ENCODE peak calls at places on chromosomes 16 and 17, in nine cellular contexts. S is NCI-H446; K is Right ventricle myocardium superior; E is activated T-cell treated with anti-CD3 and anti-CD28 coated beads for 1 hour; Q is LoVo; G is pancreas; W is head of caudate nucleus; C is activated naive CD4-positive, alpha-beta T cell; L is BJ. U is an unnamed sample.

GRCh38 chr17:56678249-56679144 is 85.0 kb downstream of the NOG start:
- DNase-seq in S (peak; percentile 59), K (no peak), E (no peak), Q (no peak), G (no peak), W (no peak), C (no peak), L (no peak), U (no peak)

GRCh38 chr17:35460354-35460851 is 11.8 kb upstream of the SLFN13 start:
- DNase-seq in S (no peak), K (peak; percentile 49), E (no peak), Q (peak; percentile 27), G (peak; percentile 78), W (no peak), C (no peak), L (no peak), U (no peak)

GRCh38 chr17:9219631-9220415 is 198.5 kb downstream of the NTN1 start:
- DNase-seq in S (no peak), K (no peak), E (no peak), Q (no peak), G (no peak), W (no peak), C (no peak), L (no peak), U (no peak)

GRCh38 chr16:71883849-71884638 is at the start of gene ZNF821:
- DNase-seq in S (peak; percentile 82), K (peak; percentile 85), E (peak; percentile 59), Q (peak; percentile 65), G (peak; percentile 73), W (peak; percentile 89), C (peak; percentile 32), L (no peak), U (peak; percentile 86)

GRCh38 chr17:74119960-74120359 is 83.5 kb upstream of the RPL38 start:
- DNase-seq in S (peak; percentile 48), K (no peak), E (no peak), Q (no peak), G (no peak), W (no peak), C (no peak), L (no peak), U (peak; percentile 28)

GRCh38 chr16:79469999-79470398 is 130.5 kb downstream of the MAF start:
- DNase-seq in S (no peak), K (peak; percentile 57), E (no peak), Q (no peak), G (no peak), W (no peak), C (no peak), L (no peak), U (no peak)

GRCh38 chr16:67844441-67844840 is 2.3 kb upstream of the NUTF2 start:
- DNase-seq in S (no peak), K (no peak), E (no peak), Q (no peak), G (no peak), W (no peak), C (no peak), L (no peak), U (no peak)

GRCh38 chr17:34285304-34285792 is at the start of gene CCL11:
- DNase-seq in S (no peak), K (no peak), E (no peak), Q (no peak), G (no peak), W (no peak), C (no peak), L (no peak), U (no peak)

GRCh38 chr16:5438591-5438990 is 341.0 kb upstream of the EEF2KMT start:
- DNase-seq in S (no peak), K (no peak), E (no peak), Q (no peak), G (no peak), W (no peak), C (no peak), L (no peak), U (no peak)

GRCh38 chr17:1649844-1650409 is at the start of gene RILP:
- DNase-seq in S (no peak), K (peak; percentile 91), E (no peak), Q (peak; percentile 79), G (peak; percentile 95), W (peak; percentile 62), C (no peak), L (no peak), U (peak; percentile 50)

U was measured in Ammon's horn.